ENCODE peak calls at places on chromosome 3, in eight cellular contexts. P is lower lobe of right lung, I is kidney epithelial cell, J is small intestine, K is astrocyte of the cerebellum, R is astrocyte of the spinal cord, W is HL-60, H is adrenal gland. D is an unnamed sample.

GRCh38 chr3:121411554-121411953 is 134.2 kb downstream of the POLQ start:
- DNase-seq in J (no peak), I (no peak), P (no peak), W (no peak), K (no peak), H (no peak), R (peak; percentile 32), D (no peak)

GRCh38 chr3:146166450-146167222 is 5.7 kb upstream of the PLOD2 start:
- DNase-seq in R (peak; percentile 73), P (no peak), H (peak; percentile 69), K (no peak), I (no peak), J (peak; percentile 43), W (no peak), D (no peak)

GRCh38 chr3:48398701-48399386 is 26.8 kb downstream of the FBXW12 start:
- DNase-seq in K (no peak), P (no peak), I (no peak), J (no peak), W (no peak), R (no peak), H (peak; percentile 17), D (no peak)

GRCh38 chr3:57974796-57975388 is 33.3 kb upstream of the FLNB start:
- DNase-seq in P (no peak), W (no peak), R (peak; percentile 85), J (peak; percentile 60), K (peak; percentile 51), H (peak; percentile 70), I (peak; percentile 84), D (no peak)

GRCh38 chr3:157379741-157380140 is 56.9 kb upstream of the PTX3 start:
- DNase-seq in J (no peak), I (no peak), R (no peak), H (no peak), P (no peak), W (no peak), K (no peak), D (no peak)

GRCh38 chr3:134627831-134628230 is 23.0 kb downstream of the KY start:
- DNase-seq in I (no peak), H (peak; percentile 14), P (no peak), J (peak; percentile 72), W (peak; percentile 41), K (no peak), R (no peak), D (no peak)

GRCh38 chr3:66499881-66500574 is 794 bp downstream of the LRIG1 start:
- DNase-seq in K (no peak), P (peak; percentile 63), I (no peak), W (no peak), J (peak; percentile 47), H (peak; percentile 27), R (no peak), D (peak; percentile 41)

GRCh38 chr3:46914849-46915248 is 37.3 kb downstream of the PTH1R start:
- DNase-seq in H (no peak), K (no peak), I (no peak), R (no peak), P (peak; percentile 30), J (no peak), W (no peak), D (no peak)

GRCh38 chr3:9747267-9747666 is 2.5 kb upstream of the OGG1 start:
- DNase-seq in P (no peak), I (no peak), H (no peak), W (no peak), K (no peak), R (peak; percentile 33), J (no peak), D (peak; percentile 41)

GRCh38 chr3:58203541-58203940 is 7.2 kb downstream of the DNASE1L3 start:
- DNase-seq in H (no peak), P (no peak), J (no peak), W (no peak), K (no peak), R (no peak), I (no peak), D (no peak)

GRCh38 chr3:187041362-187042061 is 97.8 kb downstream of the RPL39L start:
- DNase-seq in W (peak; percentile 43), I (no peak), P (no peak), R (peak; percentile 40), H (no peak), J (peak; percentile 37), K (no peak), D (peak; percentile 67)

DNA sequence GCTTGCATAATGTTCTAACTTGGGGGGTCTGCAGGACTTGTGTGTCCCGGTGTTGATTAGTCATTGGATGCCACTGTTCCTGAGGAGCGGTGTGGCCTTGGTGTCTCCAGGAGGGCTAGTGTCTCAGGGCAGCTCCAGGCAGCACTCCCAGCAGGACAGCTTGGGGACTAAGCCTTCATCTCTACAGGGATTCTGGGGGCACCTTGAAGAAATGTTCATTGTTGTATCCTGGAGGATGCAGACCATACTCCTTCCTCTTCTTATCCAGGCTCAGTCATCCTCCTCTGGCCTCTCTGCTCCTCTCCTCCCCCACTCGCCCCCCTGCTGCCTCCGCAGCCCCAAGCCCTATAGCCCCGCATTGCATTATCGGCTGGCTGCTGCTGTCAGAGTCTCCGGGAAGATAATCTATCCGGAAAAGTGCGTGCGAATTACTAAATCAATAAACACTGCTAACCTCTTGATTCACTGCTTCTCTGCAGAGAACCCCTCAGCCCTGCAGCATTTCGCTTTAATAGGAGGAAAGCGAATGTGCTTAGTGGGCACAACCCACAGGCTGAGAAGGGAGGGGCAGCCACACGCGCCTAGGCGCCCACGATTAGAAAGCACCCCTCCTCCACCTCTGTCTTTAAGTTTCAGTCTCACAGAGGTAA is 167.4 kb downstream of the ABHD5 start:
- DNase-seq in I (no peak), K (no peak), J (no peak), H (no peak), W (no peak), R (peak; percentile 15), P (no peak), D (no peak)
- H3K4me3 ChIP-seq in I (no peak overlapping the region), K (no peak overlapping the region), J (no peak overlapping the region), H (no peak overlapping the region), W (no peak overlapping the region), R (no peak overlapping the region), P (no peak overlapping the region), D (no peak overlapping the region)

GRCh38 chr3:42595682-42596081 is 4.8 kb upstream of the NKTR start:
- DNase-seq in K (no peak), W (no peak), H (no peak), I (no peak), J (no peak), R (no peak), P (no peak), D (no peak)

GRCh38 chr3:42591811-42592210 is 1.2 kb downstream of the SS18L2 start:
- DNase-seq in I (no peak), P (no peak), H (no peak), W (peak; percentile 4), R (no peak), K (no peak), J (no peak), D (no peak)

GRCh38 chr3:42590989-42591756 is 513 bp downstream of the SS18L2 start:
- DNase-seq in R (no peak), W (peak; percentile 6), K (no peak), J (peak; percentile 20), H (no peak), P (no peak), I (no peak), D (peak; percentile 31)

GRCh38 chr3:42589382-42590109 is 1.1 kb upstream of the SS18L2 start:
- DNase-seq in J (no peak), H (no peak), I (no peak), R (no peak), P (no peak), W (peak; percentile 34), K (no peak), D (no peak)

DNA sequence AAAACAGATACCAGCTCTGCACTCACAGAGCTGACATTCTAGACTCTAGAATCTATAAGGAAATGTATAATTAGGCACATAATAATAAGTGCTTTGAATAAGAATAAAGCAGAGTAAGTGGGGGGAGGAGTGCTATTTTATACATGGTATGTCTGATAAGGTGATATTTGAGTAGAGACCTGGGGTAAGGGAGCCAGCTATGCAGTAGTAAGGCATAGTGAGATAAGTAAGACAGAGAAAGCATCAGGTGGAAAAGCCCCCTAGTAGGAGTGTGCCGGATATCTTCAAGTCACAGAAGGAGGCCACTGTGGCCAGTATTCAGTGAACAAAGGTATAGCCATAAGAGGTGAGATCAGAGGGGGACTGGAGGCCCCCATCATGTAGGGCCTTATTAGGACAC is 3.0 kb downstream of the SS18L2 start:
- DNase-seq in J (no peak), W (no peak), I (no peak), K (no peak), R (no peak), H (no peak), P (no peak), D (no peak)
- H3K4me3 ChIP-seq in J (no peak overlapping the region), W (no peak overlapping the region), I (no peak overlapping the region), K (no peak overlapping the region), R (no peak overlapping the region), H (no peak overlapping the region), P (no peak overlapping the region), D (no peak overlapping the region)

GRCh38 chr3:170584585-170585007 is 1.3 kb downstream of the SLC7A14 start:
- DNase-seq in R (peak; percentile 64), I (peak; percentile 18), W (peak; percentile 15), P (peak; percentile 68), K (peak; percentile 50), J (peak; percentile 68), H (peak; percentile 85), D (peak; percentile 43)
- H3K4me3 ChIP-seq in R (peak overlapping the region; percentile 39), I (no peak overlapping the region), W (no peak overlapping the region), P (no peak overlapping the region), K (peak overlapping the region; percentile 45), J (no peak overlapping the region), H (no peak overlapping the region), D (no peak overlapping the region)

GRCh38 chr3:152377184-152377570 is 108.4 kb downstream of the MBNL1 start:
- DNase-seq in I (no peak), W (no peak), R (no peak), H (no peak), P (no peak), K (no peak), J (no peak), D (no peak)
- H3K4me3 ChIP-seq in I (no peak overlapping the region), W (no peak overlapping the region), R (no peak overlapping the region), H (no peak overlapping the region), P (no peak overlapping the region), K (no peak overlapping the region), J (no peak overlapping the region), D (peak overlapping the region; percentile 24)

GRCh38 chr3:32646761-32647160 is 38.2 kb upstream of the CNOT10 start:
- DNase-seq in H (no peak), W (no peak), K (no peak), R (no peak), J (no peak), P (no peak), I (no peak), D (no peak)
- H3K4me3 ChIP-seq in H (no peak overlapping the region), W (no peak overlapping the region), K (no peak overlapping the region), R (no peak overlapping the region), J (no peak overlapping the region), P (no peak overlapping the region), I (no peak overlapping the region), D (no peak overlapping the region)